ENCODE peak calls at places on chromosome 12, in seven cellular contexts. Y is fibroblast of lung, S is endothelial cell of umbilical vein, R is Karpas-422, P is hepatocyte, X is HepG2, Q is PC-3. O is an unnamed sample.
A peak's percentile ranks its signal among the peaks of the same experiment; 100 is the strongest.

GRCh38 chr12:25276199-25276937 is 25.6 kb upstream of the KRAS start:
- DNase-seq in X (peak; percentile 63), Y (peak; percentile 91), Q (peak; percentile 82), P (peak; percentile 85), R (no peak), S (peak; percentile 72), O (peak; percentile 93)

GRCh38 chr12:51183816-51184215 is 10.9 kb upstream of the TFCP2 start:
- DNase-seq in X (no peak), R (no peak), Q (peak; percentile 1), P (peak; percentile 61), S (no peak), Y (peak; percentile 22), O (peak; percentile 12)

GRCh38 chr12:11652351-11653040 is 3.0 kb downstream of the ETV6 start:
- DNase-seq in Q (peak; percentile 19), S (peak; percentile 67), Y (peak; percentile 57), X (no peak), R (no peak), P (peak; percentile 20), O (peak; percentile 68)

GRCh38 chr12:81800298-81801148 is 41.4 kb upstream of the PPFIA2 start:
- DNase-seq in S (no peak), Y (peak; percentile 19), Q (no peak), P (no peak), X (no peak), R (no peak), O (no peak)

GRCh38 chr12:31582155-31582554 is 8.8 kb downstream of the DENND5B start:
- DNase-seq in X (no peak), Q (no peak), P (no peak), R (no peak), S (no peak), Y (no peak), O (no peak)

GRCh38 chr12:127119600-127120140 is 1147.3 kb upstream of the TMEM132C start:
- DNase-seq in S (no peak), Q (no peak), Y (no peak), P (no peak), X (no peak), R (no peak), O (no peak)

GRCh38 chr12:108115746-108116125 is 13.4 kb upstream of the WSCD2 start:
- DNase-seq in P (no peak), S (no peak), Q (no peak), R (no peak), Y (no peak), X (no peak), O (no peak)

GRCh38 chr12:109302358-109302757 is 6.7 kb downstream of the FOXN4 start:
- DNase-seq in Y (no peak), Q (peak; percentile 60), R (peak; percentile 76), P (peak; percentile 31), X (no peak), S (no peak), O (peak; percentile 9)

GRCh38 chr12:116244001-116244400 is 33.5 kb downstream of the MED13L start:
- DNase-seq in S (peak; percentile 57), P (peak; percentile 15), X (no peak), R (no peak), Y (peak; percentile 33), Q (peak; percentile 29), O (peak; percentile 32)

GRCh38 chr12:59583003-59583712 is 12.7 kb upstream of the SLC16A7 start:
- DNase-seq in X (no peak), P (no peak), Y (no peak), Q (no peak), S (no peak), R (no peak), O (no peak)

GRCh38 chr12:23560611-23561010 is 388.9 kb downstream of the SOX5 start:
- DNase-seq in R (no peak), S (no peak), X (no peak), P (no peak), Y (no peak), Q (no peak), O (no peak)

GRCh38 chr12:28065374-28065773 is 92.8 kb upstream of the PTHLH start:
- DNase-seq in Y (no peak), Q (no peak), S (peak; percentile 78), P (no peak), X (no peak), R (no peak), O (no peak)

GRCh38 chr12:39395866-39396265 is 47.1 kb downstream of the KIF21A start:
- DNase-seq in Q (no peak), R (no peak), P (no peak), S (no peak), X (peak; percentile 28), Y (no peak), O (no peak)

GRCh38 chr12:13941258-13942249 is 39.8 kb downstream of the GRIN2B start:
- DNase-seq in P (peak; percentile 89), Q (peak; percentile 72), S (peak; percentile 1), X (peak; percentile 76), Y (peak; percentile 29), R (peak; percentile 78), O (peak; percentile 46)

GRCh38 chr12:62519043-62519442 is 52.4 kb downstream of the MON2 start:
- DNase-seq in P (no peak), Q (no peak), R (no peak), S (no peak), X (no peak), Y (no peak), O (no peak)

GRCh38 chr12:40769846-40770245 is 77.6 kb downstream of the CNTN1 start:
- DNase-seq in R (no peak), S (no peak), P (no peak), Y (no peak), Q (no peak), X (no peak), O (no peak)

GRCh38 chr12:40770781-40771180 is 78.5 kb downstream of the CNTN1 start:
- DNase-seq in P (no peak), X (no peak), R (no peak), S (no peak), Y (no peak), Q (no peak), O (no peak)

GRCh38 chr12:40775681-40776080 is 83.4 kb downstream of the CNTN1 start:
- DNase-seq in R (no peak), Y (no peak), S (no peak), X (no peak), Q (no peak), P (no peak), O (peak; percentile 4)
- H3K4me2 ChIP-seq in R (no peak overlapping the region), Y (no peak overlapping the region), S (no peak overlapping the region), X (no peak overlapping the region), Q (no peak overlapping the region), P (no peak overlapping the region), O (no peak overlapping the region)

DNA sequence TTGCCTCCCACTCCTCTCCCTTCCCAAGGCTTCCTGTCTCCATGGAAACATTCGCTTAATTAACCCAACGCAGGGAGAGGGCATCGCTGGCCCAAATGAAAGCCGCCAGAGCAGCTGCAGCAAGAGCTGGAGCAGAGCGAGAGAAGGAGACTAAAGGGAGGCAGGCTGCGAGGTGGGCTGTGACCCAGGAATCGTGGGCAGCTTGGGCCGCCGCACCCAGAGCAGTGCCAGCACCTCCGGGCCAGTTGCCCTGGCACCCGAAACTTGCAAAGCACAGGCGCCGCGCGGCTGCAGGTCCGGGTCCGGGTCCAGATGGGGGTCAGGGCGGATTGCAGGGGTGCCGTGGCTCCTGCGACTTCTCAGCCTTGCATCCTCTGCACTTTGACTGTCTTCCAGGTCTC is 43.4 kb upstream of the PTPRQ start:
- DNase-seq in Y (peak; percentile 34), Q (no peak), P (no peak), X (no peak), S (peak; percentile 26), R (no peak), O (no peak)
- H3K4me3 ChIP-seq in Y (peak overlapping the region; percentile 29), Q (no peak overlapping the region), P (no peak overlapping the region), X (no peak overlapping the region), S (peak overlapping the region; percentile 48), R (no peak overlapping the region), O (no peak overlapping the region)

DNA sequence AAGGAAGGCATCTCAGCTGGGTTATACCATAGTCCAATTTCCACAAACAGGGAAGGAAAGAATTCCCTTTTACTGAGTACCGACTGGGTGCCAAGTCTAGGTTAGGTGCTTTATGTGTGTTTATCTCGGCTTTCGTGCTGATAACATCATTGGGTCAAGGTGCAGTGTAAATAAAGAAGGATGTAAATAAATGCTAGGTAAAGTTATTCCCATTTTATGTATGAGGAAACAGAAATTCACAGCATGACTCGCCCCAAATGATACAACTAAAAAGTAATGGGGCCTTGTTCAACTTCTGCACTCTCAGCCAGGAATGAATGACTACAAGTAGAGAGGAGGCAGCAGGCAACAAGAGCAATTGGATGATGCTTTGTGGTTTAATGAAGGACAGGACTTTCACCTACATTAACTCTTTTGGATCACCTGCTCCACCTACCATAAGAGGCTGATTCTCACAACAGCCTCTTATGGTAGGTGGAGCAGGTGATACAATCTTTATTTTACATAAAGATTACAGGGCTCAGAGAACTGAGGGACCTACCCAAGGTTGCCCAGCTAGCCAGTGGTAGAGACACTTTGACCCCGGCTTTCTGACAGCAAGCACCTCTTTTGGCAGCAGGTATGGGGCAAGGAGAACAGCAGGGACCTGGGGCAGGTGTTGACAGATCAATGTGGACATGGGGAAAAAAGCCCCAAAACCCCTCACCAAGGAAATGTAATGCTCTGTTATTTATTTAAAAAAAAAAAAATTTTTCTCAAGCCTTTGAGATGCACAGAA is 213.4 kb upstream of the NUDT4 start:
- DNase-seq in Y (no peak), P (no peak), S (no peak), R (no peak), X (peak; percentile 40), Q (peak; percentile 56), O (peak; percentile 18)
- H4K20me1 ChIP-seq in Y (no peaks in the 10 kb centered on the region), P (no peaks in the 10 kb centered on the region), S (no peaks in the 10 kb centered on the region), R (no peaks in the 10 kb centered on the region), X (no peaks in the 10 kb centered on the region), Q (no peaks in the 10 kb centered on the region), O (no peaks in the 10 kb centered on the region)

GRCh38 chr12:132575661-132576060 is 34.7 kb downstream of the LRCOL1 start:
- DNase-seq in X (no peak), Y (no peak), R (no peak), Q (no peak), S (no peak), P (no peak), O (no peak)
- H3K4me2 ChIP-seq in X (no peak overlapping the region), Y (no peak overlapping the region), R (no peak overlapping the region), Q (no peak overlapping the region), S (no peak overlapping the region), P (no peak overlapping the region), O (no peak overlapping the region)

GRCh38 chr12:2125651-2126050 is 72.9 kb downstream of the CACNA1C start:
- DNase-seq in Y (no peak), X (no peak), P (no peak), R (no peak), Q (no peak), S (no peak), O (no peak)
- H3K4me3 ChIP-seq in Y (no peak overlapping the region), X (no peak overlapping the region), P (no peak overlapping the region), R (no peak overlapping the region), Q (no peak overlapping the region), S (no peak overlapping the region), O (no peak overlapping the region)

DNA sequence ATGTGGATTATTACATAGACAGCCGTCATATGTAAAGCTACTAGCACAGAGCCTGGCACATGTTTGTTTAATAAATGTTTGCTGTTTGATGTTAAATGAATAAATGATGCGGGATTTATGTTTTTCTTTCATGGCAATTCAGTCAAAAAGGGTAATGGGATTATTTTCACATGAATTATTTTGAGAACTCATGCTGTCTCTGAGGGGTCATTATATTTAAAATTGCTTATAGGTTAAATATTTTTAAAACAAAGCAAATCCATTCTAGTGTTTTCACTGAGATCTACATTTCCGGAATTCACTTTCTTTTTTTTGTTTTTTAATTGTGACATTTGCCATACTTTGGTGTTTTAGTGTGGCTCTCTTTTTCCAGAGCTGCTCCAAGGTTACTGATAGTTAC is 5.3 kb downstream of the RAB21 start:
- DNase-seq in S (no peak), Y (no peak), X (no peak), Q (no peak), P (no peak), R (no peak), O (no peak)
- H4K20me1 ChIP-seq in S (peaks cover 10% of the 10 kb centered on the region), Y (no peaks in the 10 kb centered on the region), X (peaks cover 25% of the 10 kb centered on the region), Q (peaks cover 22% of the 10 kb centered on the region), P (peaks cover 49% of the 10 kb centered on the region), R (peaks cover 3% of the 10 kb centered on the region), O (no peaks in the 10 kb centered on the region)

O was measured in mammary epithelial cell.